ENCODE peak calls at places on chromosomes 4 and X, in ten cellular contexts. One of them, this sample, is unnamed. For H3K4me1, the result is how much of the 10 kb centered on the place peaks cover.

GRCh38 chrX:24525455-24525854 is 60.4 kb downstream of the PDK3 start:
- DNase-seq in body of pancreas: no peak
- DNase-seq in breast epithelium: no peak
- DNase-seq in H9: no peak
- DNase-seq in left lung: no peak
- DNase-seq in suprapubic skin: no peak
- DNase-seq in heart left ventricle: no peak
- DNase-seq in aorta: no peak
- DNase-seq in endodermal cell: no peak
- DNase-seq in effector memory CD4-positive, alpha-beta T cell: no peak
- DNase-seq in this sample: no peak

GRCh38 chr4:74304136-74304628 is 4.1 kb upstream of the EPGN start:
- DNase-seq in body of pancreas: no peak
- DNase-seq in breast epithelium: no peak
- DNase-seq in H9: no peak
- DNase-seq in left lung: no peak
- DNase-seq in suprapubic skin: no peak
- DNase-seq in heart left ventricle: no peak
- DNase-seq in aorta: no peak
- DNase-seq in endodermal cell: no peak
- DNase-seq in effector memory CD4-positive, alpha-beta T cell: no peak
- DNase-seq in this sample: no peak

GRCh38 chrX:109537324-109537665 is 651 bp downstream of the NXT2 start:
- DNase-seq in body of pancreas: peak
- DNase-seq in breast epithelium: peak
- DNase-seq in H9: no peak
- DNase-seq in left lung: no peak
- DNase-seq in suprapubic skin: peak
- DNase-seq in heart left ventricle: no peak
- DNase-seq in aorta: no peak
- DNase-seq in endodermal cell: no peak
- DNase-seq in effector memory CD4-positive, alpha-beta T cell: no peak
- DNase-seq in this sample: no peak

GRCh38 chr4:119627267-119628190 is 1.1 kb downstream of the PDE5A start:
- DNase-seq in body of pancreas: peak
- DNase-seq in breast epithelium: peak
- DNase-seq in H9: peak
- DNase-seq in left lung: peak
- DNase-seq in suprapubic skin: peak
- DNase-seq in heart left ventricle: peak
- DNase-seq in aorta: peak
- DNase-seq in endodermal cell: peak
- DNase-seq in effector memory CD4-positive, alpha-beta T cell: peak
- DNase-seq in this sample: peak

GRCh38 chr4:140249351-140249750 is 95.4 kb upstream of the MAML3 start:
- DNase-seq in body of pancreas: no peak
- DNase-seq in breast epithelium: no peak
- DNase-seq in H9: no peak
- DNase-seq in left lung: no peak
- DNase-seq in suprapubic skin: no peak
- DNase-seq in heart left ventricle: no peak
- DNase-seq in aorta: no peak
- DNase-seq in endodermal cell: no peak
- DNase-seq in effector memory CD4-positive, alpha-beta T cell: no peak
- DNase-seq in this sample: no peak

GRCh38 chr4:8207314-8207713 is 8.2 kb downstream of the SH3TC1 start:
- DNase-seq in body of pancreas: no peak
- DNase-seq in breast epithelium: no peak
- DNase-seq in H9: no peak
- DNase-seq in left lung: no peak
- DNase-seq in suprapubic skin: no peak
- DNase-seq in heart left ventricle: no peak
- DNase-seq in aorta: no peak
- DNase-seq in endodermal cell: no peak
- DNase-seq in effector memory CD4-positive, alpha-beta T cell: no peak
- DNase-seq in this sample: no peak

GRCh38 chr4:140135529-140136021 is 18.4 kb downstream of the MAML3 start:
- DNase-seq in body of pancreas: no peak
- DNase-seq in breast epithelium: no peak
- DNase-seq in H9: no peak
- DNase-seq in left lung: no peak
- DNase-seq in suprapubic skin: no peak
- DNase-seq in heart left ventricle: peak
- DNase-seq in aorta: peak
- DNase-seq in endodermal cell: no peak
- DNase-seq in effector memory CD4-positive, alpha-beta T cell: no peak
- DNase-seq in this sample: peak

GRCh38 chr4:139176299-139177048 is 544 bp downstream of the ELF2 start:
- DNase-seq in body of pancreas: peak
- DNase-seq in breast epithelium: peak
- DNase-seq in H9: peak
- DNase-seq in left lung: peak
- DNase-seq in suprapubic skin: peak
- DNase-seq in heart left ventricle: peak
- DNase-seq in aorta: peak
- DNase-seq in endodermal cell: peak
- DNase-seq in effector memory CD4-positive, alpha-beta T cell: peak
- DNase-seq in this sample: peak

GRCh38 chrX:33128048-33128805 is 83.1 kb downstream of the DMD start:
- DNase-seq in body of pancreas: no peak
- DNase-seq in breast epithelium: no peak
- DNase-seq in H9: no peak
- DNase-seq in left lung: no peak
- DNase-seq in suprapubic skin: no peak
- DNase-seq in heart left ventricle: no peak
- DNase-seq in aorta: no peak
- DNase-seq in endodermal cell: peak
- DNase-seq in effector memory CD4-positive, alpha-beta T cell: no peak
- DNase-seq in this sample: no peak

GRCh38 chr4:3867403-3868100 is 101.4 kb downstream of the ADRA2C start:
- DNase-seq in body of pancreas: no peak
- DNase-seq in breast epithelium: no peak
- DNase-seq in H9: peak
- DNase-seq in left lung: peak
- DNase-seq in suprapubic skin: no peak
- DNase-seq in heart left ventricle: no peak
- DNase-seq in aorta: peak
- DNase-seq in endodermal cell: peak
- DNase-seq in effector memory CD4-positive, alpha-beta T cell: no peak
- DNase-seq in this sample: no peak

GRCh38 chr4:8215001-8215427 is 15.9 kb downstream of the SH3TC1 start:
- DNase-seq in body of pancreas: peak
- DNase-seq in breast epithelium: no peak
- DNase-seq in H9: no peak
- DNase-seq in left lung: peak
- DNase-seq in suprapubic skin: no peak
- DNase-seq in heart left ventricle: no peak
- DNase-seq in aorta: no peak
- DNase-seq in endodermal cell: no peak
- DNase-seq in effector memory CD4-positive, alpha-beta T cell: no peak
- DNase-seq in this sample: no peak

GRCh38 chr4:24824720-24825119 is 29.3 kb downstream of the SOD3 start:
- DNase-seq in body of pancreas: no peak
- DNase-seq in breast epithelium: no peak
- DNase-seq in H9: no peak
- DNase-seq in left lung: no peak
- DNase-seq in suprapubic skin: no peak
- DNase-seq in heart left ventricle: no peak
- DNase-seq in aorta: no peak
- DNase-seq in endodermal cell: no peak
- DNase-seq in effector memory CD4-positive, alpha-beta T cell: no peak
- DNase-seq in this sample: no peak

GRCh38 chrX:4735299-4735698 is 1021.9 kb upstream of the PRKX start:
- DNase-seq in body of pancreas: no peak
- DNase-seq in breast epithelium: no peak
- DNase-seq in H9: no peak
- DNase-seq in left lung: no peak
- DNase-seq in suprapubic skin: no peak
- DNase-seq in heart left ventricle: no peak
- DNase-seq in aorta: no peak
- DNase-seq in endodermal cell: no peak
- DNase-seq in effector memory CD4-positive, alpha-beta T cell: no peak
- DNase-seq in this sample: no peak

GRCh38 chrX:153746359-153746758 is 17.7 kb upstream of the PLXNB3 start:
- DNase-seq in body of pancreas: no peak
- DNase-seq in breast epithelium: no peak
- DNase-seq in H9: no peak
- DNase-seq in left lung: no peak
- DNase-seq in suprapubic skin: no peak
- DNase-seq in heart left ventricle: no peak
- DNase-seq in aorta: no peak
- DNase-seq in endodermal cell: no peak
- DNase-seq in effector memory CD4-positive, alpha-beta T cell: no peak
- DNase-seq in this sample: no peak

GRCh38 chr4:14771504-14772175 is 230.6 kb upstream of the CPEB2 start:
- DNase-seq in body of pancreas: no peak
- DNase-seq in breast epithelium: no peak
- DNase-seq in H9: no peak
- DNase-seq in left lung: no peak
- DNase-seq in suprapubic skin: no peak
- DNase-seq in heart left ventricle: no peak
- DNase-seq in aorta: no peak
- DNase-seq in endodermal cell: no peak
- DNase-seq in effector memory CD4-positive, alpha-beta T cell: no peak
- DNase-seq in this sample: no peak

GRCh38 chr4:158821228-158822009 is 52.6 kb downstream of the FNIP2 start:
- DNase-seq in body of pancreas: no peak
- DNase-seq in breast epithelium: no peak
- DNase-seq in H9: no peak
- DNase-seq in left lung: no peak
- DNase-seq in suprapubic skin: no peak
- DNase-seq in heart left ventricle: no peak
- DNase-seq in aorta: no peak
- DNase-seq in endodermal cell: no peak
- DNase-seq in effector memory CD4-positive, alpha-beta T cell: no peak
- DNase-seq in this sample: no peak
- H3K4me1 ChIP-seq in body of pancreas: half or more
- H3K4me1 ChIP-seq in breast epithelium: under half
- H3K4me1 ChIP-seq in H9: under half
- H3K4me1 ChIP-seq in left lung: half or more
- H3K4me1 ChIP-seq in suprapubic skin: half or more
- H3K4me1 ChIP-seq in heart left ventricle: half or more
- H3K4me1 ChIP-seq in aorta: under half
- H3K4me1 ChIP-seq in endodermal cell: under half
- H3K4me1 ChIP-seq in effector memory CD4-positive, alpha-beta T cell: under half
- H3K4me1 ChIP-seq in this sample: under half

DNA sequence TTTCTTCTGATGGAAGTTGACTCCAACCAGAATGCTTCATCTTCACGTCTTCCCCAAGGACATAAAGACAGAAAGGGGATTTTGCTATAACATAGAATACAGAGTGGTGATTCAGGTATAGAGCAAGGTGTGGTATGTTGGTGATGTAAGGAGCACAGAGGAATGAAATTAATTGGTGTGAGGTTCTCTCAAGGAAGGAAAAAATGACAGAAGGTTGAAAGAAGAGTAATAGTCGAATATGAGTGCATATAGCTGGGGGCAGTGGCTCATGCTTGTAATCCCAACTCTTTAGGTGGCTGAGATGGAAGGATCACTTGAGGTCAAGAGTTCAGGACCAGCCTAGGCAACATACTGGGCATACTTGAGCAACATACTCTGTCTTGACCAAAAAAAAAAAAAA is 20.1 kb downstream of the KIAA0232 start:
- DNase-seq in body of pancreas: no peak
- DNase-seq in breast epithelium: no peak
- DNase-seq in H9: no peak
- DNase-seq in left lung: no peak
- DNase-seq in suprapubic skin: no peak
- DNase-seq in heart left ventricle: no peak
- DNase-seq in aorta: no peak
- DNase-seq in endodermal cell: no peak
- DNase-seq in effector memory CD4-positive, alpha-beta T cell: no peak
- DNase-seq in this sample: no peak
- H3K4me1 ChIP-seq in body of pancreas: under half
- H3K4me1 ChIP-seq in breast epithelium: under half
- H3K4me1 ChIP-seq in H9: under half
- H3K4me1 ChIP-seq in left lung: under half
- H3K4me1 ChIP-seq in suprapubic skin: under half
- H3K4me1 ChIP-seq in heart left ventricle: half or more
- H3K4me1 ChIP-seq in aorta: under half
- H3K4me1 ChIP-seq in endodermal cell: under half
- H3K4me1 ChIP-seq in effector memory CD4-positive, alpha-beta T cell: under half
- H3K4me1 ChIP-seq in this sample: under half

GRCh38 chr4:6178757-6179156 is 21.6 kb downstream of the JAKMIP1 start:
- DNase-seq in body of pancreas: no peak
- DNase-seq in breast epithelium: no peak
- DNase-seq in H9: no peak
- DNase-seq in left lung: no peak
- DNase-seq in suprapubic skin: no peak
- DNase-seq in heart left ventricle: no peak
- DNase-seq in aorta: peak
- DNase-seq in endodermal cell: no peak
- DNase-seq in effector memory CD4-positive, alpha-beta T cell: no peak
- DNase-seq in this sample: no peak
- H3K4me1 ChIP-seq in body of pancreas: under half
- H3K4me1 ChIP-seq in breast epithelium: under half
- H3K4me1 ChIP-seq in H9: under half
- H3K4me1 ChIP-seq in left lung: under half
- H3K4me1 ChIP-seq in suprapubic skin: under half
- H3K4me1 ChIP-seq in heart left ventricle: under half
- H3K4me1 ChIP-seq in aorta: under half
- H3K4me1 ChIP-seq in endodermal cell: under half
- H3K4me1 ChIP-seq in effector memory CD4-positive, alpha-beta T cell: under half
- H3K4me1 ChIP-seq in this sample: under half

GRCh38 chr4:22439947-22440346 is 75.9 kb downstream of the ADGRA3 start:
- DNase-seq in body of pancreas: no peak
- DNase-seq in breast epithelium: no peak
- DNase-seq in H9: no peak
- DNase-seq in left lung: no peak
- DNase-seq in suprapubic skin: no peak
- DNase-seq in heart left ventricle: no peak
- DNase-seq in aorta: no peak
- DNase-seq in endodermal cell: no peak
- DNase-seq in effector memory CD4-positive, alpha-beta T cell: no peak
- DNase-seq in this sample: no peak

GRCh38 chr4:22435652-22436051 is 80.2 kb downstream of the ADGRA3 start:
- DNase-seq in body of pancreas: no peak
- DNase-seq in breast epithelium: no peak
- DNase-seq in H9: no peak
- DNase-seq in left lung: no peak
- DNase-seq in suprapubic skin: no peak
- DNase-seq in heart left ventricle: no peak
- DNase-seq in aorta: no peak
- DNase-seq in endodermal cell: no peak
- DNase-seq in effector memory CD4-positive, alpha-beta T cell: no peak
- DNase-seq in this sample: no peak

GRCh38 chr4:22430626-22431025 is 85.2 kb downstream of the ADGRA3 start:
- DNase-seq in body of pancreas: no peak
- DNase-seq in breast epithelium: no peak
- DNase-seq in H9: no peak
- DNase-seq in left lung: no peak
- DNase-seq in suprapubic skin: no peak
- DNase-seq in heart left ventricle: no peak
- DNase-seq in aorta: no peak
- DNase-seq in endodermal cell: no peak
- DNase-seq in effector memory CD4-positive, alpha-beta T cell: no peak
- DNase-seq in this sample: no peak

DNA sequence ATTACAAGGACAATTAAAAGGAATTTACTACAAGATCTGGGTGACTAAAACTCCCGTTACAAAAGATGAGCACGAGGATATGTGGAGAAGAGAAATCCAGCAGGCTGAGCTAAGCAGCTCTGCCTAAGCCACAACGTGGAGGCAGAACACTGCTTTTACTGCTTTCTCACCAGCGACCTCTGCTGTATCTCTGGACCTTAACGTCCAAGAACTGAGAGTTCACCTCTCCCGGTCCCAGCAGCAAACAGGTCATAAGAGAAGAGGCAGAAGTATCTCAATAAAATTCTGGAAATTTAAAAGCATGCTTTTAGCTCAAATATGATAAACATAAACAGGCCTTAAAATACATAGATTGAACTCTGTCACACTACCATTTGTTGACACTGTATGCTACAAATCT is 81.0 kb downstream of the ADGRA3 start:
- DNase-seq in body of pancreas: peak
- DNase-seq in breast epithelium: no peak
- DNase-seq in H9: peak
- DNase-seq in left lung: no peak
- DNase-seq in suprapubic skin: no peak
- DNase-seq in heart left ventricle: peak
- DNase-seq in aorta: no peak
- DNase-seq in endodermal cell: peak
- DNase-seq in effector memory CD4-positive, alpha-beta T cell: no peak
- DNase-seq in this sample: peak
- H3K4me1 ChIP-seq in body of pancreas: under half
- H3K4me1 ChIP-seq in breast epithelium: under half
- H3K4me1 ChIP-seq in H9: under half
- H3K4me1 ChIP-seq in left lung: under half
- H3K4me1 ChIP-seq in suprapubic skin: under half
- H3K4me1 ChIP-seq in heart left ventricle: under half
- H3K4me1 ChIP-seq in aorta: under half
- H3K4me1 ChIP-seq in endodermal cell: under half
- H3K4me1 ChIP-seq in effector memory CD4-positive, alpha-beta T cell: under half
- H3K4me1 ChIP-seq in this sample: under half

This sample was measured in BE2C.